ENCODE peak calls at places on chromosomes 13 and 19, in five cellular contexts. O is BE2C; S is tibial nerve; M is effector memory CD4-positive, alpha-beta T cell; X is NCI-H146. Y is an unnamed sample.

GRCh38 chr13:41006296-41006695 is 12.8 kb downstream of the ELF1 start:
- DNase-seq in M (no peak), O (no peak), X (no peak), S (no peak), Y (no peak)

GRCh38 chr19:29845576-29846176 is 33.9 kb downstream of the CCNE1 start:
- DNase-seq in M (peak), X (peak), S (no peak), O (no peak), Y (peak)

GRCh38 chr19:964761-965694 is 19.1 kb upstream of the WDR18 start:
- DNase-seq in O (no peak), M (no peak), X (no peak), S (no peak), Y (peak)

GRCh38 chr13:97834255-97834654 is 119.2 kb upstream of the IPO5 start:
- DNase-seq in X (no peak), M (no peak), O (no peak), S (no peak), Y (peak)

GRCh38 chr13:98327326-98328314 is 150.6 kb upstream of the RNF113B start:
- DNase-seq in O (no peak), X (no peak), M (no peak), S (no peak), Y (no peak)

GRCh38 chr13:37074703-37075102 is 15.2 kb upstream of the SUPT20H start:
- DNase-seq in O (no peak), X (peak), M (no peak), S (no peak), Y (peak)

GRCh38 chr13:82002693-82003092 is 1661.8 kb upstream of the SPRY2 start:
- DNase-seq in M (no peak), O (no peak), S (no peak), X (no peak), Y (no peak)

GRCh38 chr19:50492303-50493052 is 15.8 kb upstream of the GARIN5A start:
- DNase-seq in O (no peak), X (no peak), M (no peak), S (no peak), Y (no peak)

GRCh38 chr19:35249848-35250711 is 1.3 kb downstream of the LSR start:
- DNase-seq in X (no peak), M (no peak), S (no peak), O (no peak), Y (no peak)

GRCh38 chr13:97371486-97372109 is 62.4 kb upstream of the RAP2A start:
- DNase-seq in S (no peak), O (no peak), M (no peak), X (no peak), Y (peak)

GRCh38 chr13:26378116-26378515 is 124.2 kb downstream of the CDK8 start:
- DNase-seq in S (no peak), M (no peak), O (no peak), X (no peak), Y (no peak)

GRCh38 chr19:55370305-55370988 is at the start of gene IL11:
- DNase-seq in O (no peak), X (no peak), S (no peak), M (no peak), Y (no peak)

GRCh38 chr19:47176071-47176626 is 45.5 kb downstream of the SAE1 start:
- DNase-seq in X (no peak), M (no peak), O (no peak), S (no peak), Y (no peak)

GRCh38 chr13:114099191-114099590 is 33.2 kb downstream of the RASA3 start:
- DNase-seq in S (peak), X (peak), M (no peak), O (peak), Y (peak)

GRCh38 chr19:4474504-4475136 is 2.5 kb downstream of the HDGFL2 start:
- DNase-seq in O (peak), X (peak), S (no peak), M (no peak), Y (peak)

GRCh38 chr13:24747248-24748151 is 16.5 kb upstream of the RNF17 start:
- DNase-seq in X (no peak), O (no peak), M (no peak), S (no peak), Y (peak)

GRCh38 chr13:31797154-31797775 is 57.9 kb downstream of the RXFP2 start:
- DNase-seq in O (no peak), S (no peak), X (peak), M (no peak), Y (peak)

GRCh38 chr19:14089412-14089661 is 1.2 kb downstream of the SAMD1 start:
- DNase-seq in M (no peak), O (no peak), X (no peak), S (no peak), Y (peak)

GRCh38 chr19:38773469-38774177 is at the start of gene LGALS7:
- DNase-seq in X (no peak), M (no peak), S (no peak), O (no peak), Y (no peak)

GRCh38 chr13:109904218-109904617 is 117.8 kb upstream of the IRS2 start:
- DNase-seq in X (no peak), S (no peak), O (peak), M (no peak), Y (peak)

GRCh38 chr13:22114630-22115311 is 443.9 kb downstream of the FGF9 start:
- DNase-seq in S (no peak), M (peak), O (no peak), X (no peak), Y (no peak)

GRCh38 chr13:85080726-85081125 is 718.5 kb downstream of the SLITRK6 start:
- DNase-seq in M (no peak), O (no peak), S (no peak), X (no peak), Y (no peak)

GRCh38 chr13:32031025-32031814 is at the start of gene FRY:
- DNase-seq in M (peak), S (peak), O (peak), X (peak), Y (peak)

GRCh38 chr13:37175996-37176395 is 70.5 kb upstream of the CSNK1A1L start:
- DNase-seq in X (no peak), M (no peak), O (no peak), S (no peak), Y (no peak)

GRCh38 chr19:2327773-2328400 is 499 bp downstream of the LSM7 start:
- DNase-seq in S (no peak), M (peak), X (peak), O (no peak), Y (peak)

GRCh38 chr19:16224266-16225045 is 26.7 kb downstream of the AP1M1 start:
- DNase-seq in O (no peak), X (no peak), M (no peak), S (peak), Y (no peak)

GRCh38 chr13:19586904-19587634 is 25.7 kb upstream of the TPTE2 start:
- DNase-seq in X (peak), S (no peak), M (peak), O (peak), Y (peak)

GRCh38 chr13:19862511-19863313 is 737 bp downstream of the ZMYM5 start:
- DNase-seq in O (peak), X (peak), M (no peak), S (no peak), Y (peak)

GRCh38 chr13:20465218-20465879 is 60.3 kb downstream of the CRYL1 start:
- DNase-seq in S (no peak), X (no peak), O (no peak), M (no peak), Y (no peak)

GRCh38 chr13:99288069-99288468 is 19.1 kb downstream of the GPR183 start:
- DNase-seq in M (no peak), O (no peak), S (no peak), X (no peak), Y (no peak)

GRCh38 chr13:111384441-111385181 is 64.2 kb downstream of the TEX29 start:
- DNase-seq in M (no peak), X (peak), S (no peak), O (no peak), Y (no peak)

Y was measured in NCI-H82.